ENCODE peak calls at places on chromosomes 7 and 10, in four cellular contexts. One of them, this sample, is unnamed.
A peak's percentile ranks its signal among the peaks of the same experiment; 100 is the strongest.

GRCh38 chr7:67692425-67692824 is 695.8 kb downstream of the TYW1 start:
- DNase-seq in sigmoid colon: no peak
- DNase-seq in GM12878: no peak
- DNase-seq in endothelial cell of umbilical vein: no peak
- DNase-seq in this sample: no peak

GRCh38 chr10:21720090-21720489 is 186.1 kb downstream of the MLLT10 start:
- DNase-seq in sigmoid colon: no peak
- DNase-seq in GM12878: no peak
- DNase-seq in endothelial cell of umbilical vein: no peak
- DNase-seq in this sample: no peak

GRCh38 chr10:71281646-71282322 is 37.3 kb upstream of the SLC29A3 start:
- DNase-seq in sigmoid colon: no peak
- DNase-seq in GM12878: no peak
- DNase-seq in endothelial cell of umbilical vein: no peak
- DNase-seq in this sample: no peak

GRCh38 chr7:45869426-45869825 is 3.5 kb downstream of the CCDC201 start:
- DNase-seq in sigmoid colon: no peak
- DNase-seq in GM12878: no peak
- DNase-seq in endothelial cell of umbilical vein: no peak
- DNase-seq in this sample: no peak

GRCh38 chr10:3427316-3427715 is 254.7 kb upstream of the PITRM1 start:
- DNase-seq in sigmoid colon: no peak
- DNase-seq in GM12878: no peak
- DNase-seq in endothelial cell of umbilical vein: no peak
- DNase-seq in this sample: no peak

GRCh38 chr10:115049957-115050356 is 43.2 kb upstream of the ATRNL1 start:
- DNase-seq in sigmoid colon: no peak
- DNase-seq in GM12878: no peak
- DNase-seq in endothelial cell of umbilical vein: no peak
- DNase-seq in this sample: no peak

GRCh38 chr10:127922675-127923366 is 15.9 kb downstream of the PTPRE start:
- DNase-seq in sigmoid colon: peak; percentile 82
- DNase-seq in GM12878: no peak
- DNase-seq in endothelial cell of umbilical vein: peak; percentile 74
- DNase-seq in this sample: no peak

GRCh38 chr7:78189762-78190161 is 391.2 kb downstream of the PHTF2 start:
- DNase-seq in sigmoid colon: no peak
- DNase-seq in GM12878: no peak
- DNase-seq in endothelial cell of umbilical vein: no peak
- DNase-seq in this sample: no peak

GRCh38 chr7:21269021-21269420 is 158.9 kb upstream of the SP4 start:
- DNase-seq in sigmoid colon: no peak
- DNase-seq in GM12878: no peak
- DNase-seq in endothelial cell of umbilical vein: no peak
- DNase-seq in this sample: no peak

GRCh38 chr7:137221467-137221866 is 122.1 kb downstream of the PTN start:
- DNase-seq in sigmoid colon: no peak
- DNase-seq in GM12878: no peak
- DNase-seq in endothelial cell of umbilical vein: no peak
- DNase-seq in this sample: no peak

GRCh38 chr7:33185786-33186185 is 56.4 kb downstream of the BBS9 start:
- DNase-seq in sigmoid colon: no peak
- DNase-seq in GM12878: no peak
- DNase-seq in endothelial cell of umbilical vein: peak; percentile 63
- DNase-seq in this sample: no peak
- TF ChIP-seq CTCF in sigmoid colon: peak; percentile 23
- TF ChIP-seq CTCF in GM12878: peak; percentile 85
- TF ChIP-seq CTCF in endothelial cell of umbilical vein: peak; percentile 34
- TF ChIP-seq CTCF in this sample: peak; percentile 42

GRCh38 chr7:5690931-5691461 is 90.5 kb downstream of the RNF216 start:
- DNase-seq in sigmoid colon: peak; percentile 76
- DNase-seq in GM12878: no peak
- DNase-seq in endothelial cell of umbilical vein: no peak
- DNase-seq in this sample: no peak
- H3K4me1 ChIP-seq in sigmoid colon: no peaks in the 10 kb centered on the region
- H3K4me1 ChIP-seq in GM12878: peaks cover 61% of the 10 kb centered on the region
- H3K4me1 ChIP-seq in endothelial cell of umbilical vein: peaks cover 34% of the 10 kb centered on the region
- H3K4me1 ChIP-seq in this sample: peaks cover 95% of the 10 kb centered on the region

GRCh38 chr7:134362587-134363483 is 46.1 kb upstream of the SLC35B4 start:
- DNase-seq in sigmoid colon: no peak
- DNase-seq in GM12878: no peak
- DNase-seq in endothelial cell of umbilical vein: no peak
- DNase-seq in this sample: no peak
- TF ChIP-seq POLR2A in sigmoid colon: no peak
- TF ChIP-seq POLR2A in GM12878: no peak
- TF ChIP-seq POLR2A in endothelial cell of umbilical vein: no peak
- TF ChIP-seq POLR2A in this sample: no peak

DNA sequence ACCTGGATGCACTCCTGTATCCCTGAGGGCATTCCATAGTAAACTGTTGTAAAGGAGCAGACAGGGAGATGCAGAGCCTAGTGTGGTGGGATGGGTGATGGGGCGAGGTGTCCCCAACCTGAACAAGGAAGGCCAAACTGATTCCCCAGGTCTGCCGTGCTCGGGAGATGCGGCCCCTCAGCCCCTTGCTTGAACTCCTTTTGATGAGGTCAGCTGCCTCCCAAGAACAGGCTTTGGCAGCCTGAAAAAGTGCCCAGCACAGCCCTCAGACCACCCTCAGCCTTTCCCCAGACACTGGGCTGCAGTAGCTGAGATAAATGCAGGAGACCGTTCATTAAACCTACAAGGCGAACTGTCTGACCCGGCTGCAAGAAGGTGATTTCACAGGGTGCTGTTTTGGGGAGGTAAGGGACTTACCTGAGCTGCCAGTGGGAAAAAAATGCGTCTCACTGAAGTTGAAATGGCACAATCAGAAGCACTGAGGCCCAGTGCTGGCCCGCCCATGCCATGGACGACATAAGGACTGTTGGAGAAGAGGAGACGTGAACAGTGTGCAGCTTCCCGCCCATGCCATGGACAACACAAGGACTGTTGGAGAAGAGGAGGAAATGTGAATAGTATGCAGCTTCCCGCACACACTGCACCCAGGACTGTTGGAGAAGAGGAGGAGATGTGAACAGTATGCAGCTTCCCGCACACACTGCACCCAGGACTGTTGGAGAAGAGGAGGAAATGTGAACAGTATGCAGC is 148.4 kb upstream of the FAM20C start:
- DNase-seq in sigmoid colon: no peak
- DNase-seq in GM12878: no peak
- DNase-seq in endothelial cell of umbilical vein: no peak
- DNase-seq in this sample: no peak
- TF ChIP-seq CTCF in sigmoid colon: no peak
- TF ChIP-seq CTCF in GM12878: no peak
- TF ChIP-seq CTCF in endothelial cell of umbilical vein: no peak
- TF ChIP-seq CTCF in this sample: no peak

DNA sequence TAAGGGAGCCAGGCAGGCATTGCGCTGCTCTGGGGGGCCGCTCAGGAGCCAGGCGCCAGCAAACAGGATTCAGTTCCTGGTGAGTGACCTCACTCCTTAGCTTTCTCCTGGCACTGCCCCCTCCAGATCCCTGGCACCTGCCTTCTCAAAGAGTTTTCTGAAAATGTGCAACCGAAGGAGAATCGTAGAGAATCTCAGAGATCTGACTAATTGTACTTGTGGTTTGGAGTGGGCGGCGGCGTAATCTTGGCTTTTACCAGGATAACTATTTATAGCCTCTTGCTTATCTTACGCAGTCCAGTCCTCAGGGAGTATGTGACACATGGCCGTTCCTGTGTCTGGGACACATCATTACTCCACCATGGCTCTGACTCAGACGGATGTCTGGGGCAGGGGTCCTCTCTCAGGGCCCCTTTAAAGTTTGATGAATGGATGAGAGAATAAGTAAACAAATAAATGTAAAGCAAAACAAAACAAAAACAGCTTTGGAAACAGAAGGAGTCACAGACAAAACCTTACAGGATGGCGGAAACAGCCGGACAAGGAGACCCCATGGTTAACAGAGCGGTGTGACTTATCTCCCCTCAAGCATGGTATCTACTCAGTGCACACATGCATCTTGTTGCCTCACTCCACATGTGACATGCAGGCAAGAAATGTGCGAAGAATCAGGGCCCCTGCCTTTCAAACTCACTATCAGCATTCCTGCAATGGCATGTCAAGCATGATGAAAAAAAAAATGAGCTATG is 99.7 kb downstream of the TNS3 start:
- DNase-seq in sigmoid colon: no peak
- DNase-seq in GM12878: no peak
- DNase-seq in endothelial cell of umbilical vein: peak; percentile 83
- DNase-seq in this sample: no peak
- H3K4me1 ChIP-seq in sigmoid colon: no peaks in the 10 kb centered on the region
- H3K4me1 ChIP-seq in GM12878: peaks cover 28% of the 10 kb centered on the region
- H3K4me1 ChIP-seq in endothelial cell of umbilical vein: peaks cover 16% of the 10 kb centered on the region
- H3K4me1 ChIP-seq in this sample: no peaks in the 10 kb centered on the region

GRCh38 chr7:100435401-100436304 is 644 bp downstream of the PPP1R35 start:
- DNase-seq in sigmoid colon: peak; percentile 75
- DNase-seq in GM12878: no peak
- DNase-seq in endothelial cell of umbilical vein: peak; percentile 33
- DNase-seq in this sample: no peak
- TF ChIP-seq POLR2A in sigmoid colon: no peak
- TF ChIP-seq POLR2A in GM12878: peak; percentile 73
- TF ChIP-seq POLR2A in endothelial cell of umbilical vein: peak; percentile 66
- TF ChIP-seq POLR2A in this sample: no peak

DNA sequence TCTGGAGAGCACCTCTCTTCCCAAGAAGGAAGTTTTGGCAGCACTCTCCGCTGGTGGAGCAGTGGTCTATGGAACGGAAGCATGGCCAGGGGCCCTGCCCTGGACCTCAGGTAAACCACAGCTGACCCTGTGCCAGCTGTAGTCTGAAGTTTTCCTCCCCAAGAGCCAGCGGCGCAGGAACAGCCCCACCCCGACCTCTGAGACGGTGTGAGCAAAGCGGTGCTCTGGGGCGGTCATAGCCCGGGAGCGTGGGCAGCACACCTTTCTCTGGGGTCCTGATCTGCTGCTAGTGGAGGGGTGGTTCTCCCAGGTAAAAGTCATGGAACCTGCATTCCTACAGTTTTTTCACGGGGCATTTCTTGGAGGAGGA is 52.6 kb downstream of the TSPAN15 start:
- DNase-seq in sigmoid colon: peak; percentile 35
- DNase-seq in GM12878: no peak
- DNase-seq in endothelial cell of umbilical vein: no peak
- DNase-seq in this sample: no peak
- TF ChIP-seq CTCF in sigmoid colon: no peak
- TF ChIP-seq CTCF in GM12878: no peak
- TF ChIP-seq CTCF in endothelial cell of umbilical vein: no peak
- TF ChIP-seq CTCF in this sample: no peak

GRCh38 chr10:75695994-75696393 is 264.6 kb downstream of the LRMDA start:
- DNase-seq in sigmoid colon: no peak
- DNase-seq in GM12878: no peak
- DNase-seq in endothelial cell of umbilical vein: no peak
- DNase-seq in this sample: no peak
- H3K4me1 ChIP-seq in sigmoid colon: no peaks in the 10 kb centered on the region
- H3K4me1 ChIP-seq in GM12878: no peaks in the 10 kb centered on the region
- H3K4me1 ChIP-seq in endothelial cell of umbilical vein: no peaks in the 10 kb centered on the region
- H3K4me1 ChIP-seq in this sample: no peaks in the 10 kb centered on the region

GRCh38 chr7:76106893-76107292 is 59.0 kb downstream of the MDH2 start:
- DNase-seq in sigmoid colon: no peak
- DNase-seq in GM12878: no peak
- DNase-seq in endothelial cell of umbilical vein: no peak
- DNase-seq in this sample: no peak

DNA sequence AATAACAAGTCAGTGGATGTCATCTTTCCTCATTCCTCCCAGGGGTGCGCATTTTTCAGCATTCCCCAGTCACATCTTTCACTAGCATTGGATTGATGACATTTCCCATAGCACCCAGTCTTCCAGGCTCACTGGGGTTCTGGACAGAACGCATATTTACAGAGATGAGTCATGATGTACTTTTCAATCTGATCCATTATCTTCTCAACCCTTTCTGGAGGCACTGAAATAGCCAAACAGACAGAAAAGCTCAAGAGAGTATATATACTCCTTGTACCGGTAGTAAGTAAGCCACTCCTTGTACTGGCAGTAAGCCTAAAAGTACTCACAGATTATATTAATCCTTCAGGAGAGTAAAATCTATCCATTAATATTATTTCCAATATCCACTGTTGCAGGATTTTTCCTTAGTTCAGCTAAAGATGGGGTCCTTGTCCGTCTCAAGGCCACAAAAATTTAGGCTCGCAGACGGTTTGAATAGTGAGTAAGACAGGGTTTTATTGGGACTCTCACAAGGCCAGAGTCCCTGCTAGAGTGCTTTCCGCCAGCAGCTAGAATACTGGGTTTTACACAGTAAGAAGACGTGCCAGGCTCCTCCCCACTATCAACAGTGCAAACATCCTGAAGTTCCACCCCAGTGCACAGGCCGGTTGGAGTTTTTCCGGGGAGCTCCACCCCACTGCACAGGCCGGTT is 60.8 kb downstream of the MDH2 start:
- DNase-seq in sigmoid colon: peak; percentile 70
- DNase-seq in GM12878: no peak
- DNase-seq in endothelial cell of umbilical vein: no peak
- DNase-seq in this sample: no peak
- TF ChIP-seq POLR2A in sigmoid colon: no peak
- TF ChIP-seq POLR2A in GM12878: no peak
- TF ChIP-seq POLR2A in endothelial cell of umbilical vein: no peak
- TF ChIP-seq POLR2A in this sample: no peak

This sample was measured in esophagus squamous epithelium.